ENCODE peak calls at places on chromosome 20, in six cellular contexts. T is tibial artery, X is cardiac muscle cell, E is fibroblast of villous mesenchyme, K is upper lobe of right lung, W is suprapubic skin. O is an unnamed sample.

GRCh38 chr20:39789411-39789810 is 827.3 kb downstream of the DHX35 start:
- DNase-seq in E (no peak), W (no peak), X (no peak), T (no peak), K (no peak), O (no peak)

GRCh38 chr20:3392756-3393155 is 14.7 kb downstream of the DNAAF9 start:
- DNase-seq in E (peak), X (no peak), K (no peak), T (no peak), W (no peak), O (no peak)

GRCh38 chr20:16606468-16606867 is 33.2 kb upstream of the KIF16B start:
- DNase-seq in K (no peak), W (no peak), T (no peak), X (no peak), E (no peak), O (no peak)

GRCh38 chr20:11387189-11387754 is 530.4 kb upstream of the BTBD3 start:
- DNase-seq in K (no peak), W (no peak), E (peak), X (peak), T (no peak), O (peak)

GRCh38 chr20:34110025-34111013 is 1.7 kb downstream of the EIF2S2 start:
- DNase-seq in T (no peak), E (peak), K (no peak), X (peak), W (no peak), O (peak)

GRCh38 chr20:63095718-63096654 is 89.2 kb upstream of the BHLHE23 start:
- DNase-seq in W (peak), X (no peak), T (no peak), E (no peak), K (peak), O (no peak)

GRCh38 chr20:52268184-52268583 is 76.6 kb upstream of the ZFP64 start:
- DNase-seq in K (no peak), E (peak), X (peak), T (no peak), W (no peak), O (peak)

GRCh38 chr20:47236639-47236900 is 119.9 kb downstream of the ZMYND8 start:
- DNase-seq in K (no peak), W (no peak), E (no peak), X (no peak), T (no peak), O (no peak)

GRCh38 chr20:4109587-4109986 is 94.2 kb upstream of the RNF24 start:
- DNase-seq in X (no peak), T (no peak), K (no peak), W (no peak), E (no peak), O (no peak)

GRCh38 chr20:59933849-59934585 is 580 bp upstream of the SYCP2 start:
- DNase-seq in W (peak), T (peak), K (peak), E (peak), X (peak), O (peak)

GRCh38 chr20:35901678-35902544 is 52.4 kb downstream of the SCAND1 start:
- DNase-seq in K (no peak), X (peak), E (peak), W (no peak), T (no peak), O (peak)

GRCh38 chr20:25256226-25256859 is 8.5 kb downstream of the PYGB start:
- DNase-seq in E (peak), K (peak), T (no peak), X (peak), W (no peak), O (peak)

GRCh38 chr20:46004813-46005505 is 3.7 kb upstream of the MMP9 start:
- DNase-seq in E (no peak), W (no peak), T (peak), K (no peak), X (peak), O (no peak)

GRCh38 chr20:63775096-63775978 is 35.8 kb downstream of the SLC2A4RG start:
- DNase-seq in W (peak), T (no peak), K (no peak), E (peak), X (peak), O (peak)

GRCh38 chr20:35618372-35619131 is 2.9 kb downstream of the SPAG4 start:
- DNase-seq in T (no peak), K (no peak), E (peak), W (no peak), X (peak), O (peak)

GRCh38 chr20:20466341-20466879 is 98.5 kb downstream of the INSM1 start:
- DNase-seq in W (no peak), K (no peak), X (peak), T (no peak), E (peak), O (peak)

GRCh38 chr20:57412347-57413029 is 21.3 kb downstream of the RBM38 start:
- DNase-seq in X (no peak), K (no peak), E (no peak), T (no peak), W (no peak), O (no peak)

GRCh38 chr20:46211331-46211722 is 93.2 kb downstream of the CD40 start:
- DNase-seq in E (no peak), K (no peak), W (no peak), X (no peak), T (no peak), O (no peak)

GRCh38 chr20:46215913-46216707 is 92.2 kb downstream of the CDH22 start:
- DNase-seq in X (peak), T (no peak), E (peak), W (no peak), K (no peak), O (peak)

GRCh38 chr20:16397053-16397452 is 176.2 kb downstream of the KIF16B start:
- DNase-seq in W (peak), E (no peak), K (no peak), T (peak), X (peak), O (no peak)

GRCh38 chr20:58511364-58511763 is 3.8 kb downstream of the APCDD1L start:
- DNase-seq in W (no peak), K (no peak), T (no peak), X (peak), E (peak), O (peak)

GRCh38 chr20:61936701-61937131 is 129.0 kb downstream of the TAF4 start:
- DNase-seq in K (peak), X (no peak), W (peak), E (no peak), T (peak), O (no peak)

GRCh38 chr20:21251278-21251677 is 51.9 kb upstream of the XRN2 start:
- DNase-seq in W (no peak), K (no peak), X (peak), E (peak), T (no peak), O (peak)

GRCh38 chr20:58127731-58128130 is 100.7 kb downstream of the ANKRD60 start:
- DNase-seq in T (no peak), X (peak), E (peak), K (peak), W (peak), O (peak)

GRCh38 chr20:64065973-64066341 is 3.0 kb downstream of the TCEA2 start:
- DNase-seq in X (peak), T (no peak), W (no peak), K (no peak), E (peak), O (peak)

GRCh38 chr20:10385850-10386544 is 48.0 kb downstream of the MKKS start:
- DNase-seq in W (no peak), K (no peak), X (peak), E (peak), T (no peak), O (peak)

GRCh38 chr20:52190437-52191131 is 995 bp downstream of the ZFP64 start:
- DNase-seq in T (peak), X (peak), K (no peak), E (peak), W (no peak), O (peak)

GRCh38 chr20:11267131-11267761 is 593.4 kb upstream of the JAG1 start:
- DNase-seq in E (peak), X (peak), K (no peak), W (no peak), T (peak), O (peak)

GRCh38 chr20:4091332-4092135 is 76.2 kb upstream of the RNF24 start:
- DNase-seq in T (no peak), X (peak), E (peak), W (no peak), K (peak), O (peak)

GRCh38 chr20:63138855-63139341 is 77.0 kb downstream of the YTHDF1 start:
- DNase-seq in K (peak), X (peak), W (no peak), T (no peak), E (no peak), O (no peak)

GRCh38 chr20:9359561-9360308 is 154.7 kb upstream of the LAMP5 start:
- DNase-seq in X (peak), W (peak), E (peak), T (peak), K (no peak), O (peak)

GRCh38 chr20:34703573-34704176 is 469 bp upstream of the TP53INP2 start:
- DNase-seq in X (peak), W (peak), K (no peak), E (peak), T (no peak), O (peak)

GRCh38 chr20:63106108-63106764 is 99.5 kb upstream of the BHLHE23 start:
- DNase-seq in K (no peak), E (peak), W (no peak), T (peak), X (peak), O (no peak)

GRCh38 chr20:63884506-63885263 is 10.2 kb upstream of the DNAJC5 start:
- DNase-seq in X (no peak), T (no peak), K (no peak), E (no peak), W (no peak), O (no peak)

GRCh38 chr20:49560186-49560585 is 7.8 kb downstream of the PTGIS start:
- DNase-seq in T (peak), K (no peak), W (no peak), X (no peak), E (no peak), O (no peak)

GRCh38 chr20:6819599-6819998 is 52.1 kb downstream of the BMP2 start:
- DNase-seq in T (no peak), X (peak), E (peak), K (no peak), W (no peak), O (peak)
- TF ChIP-seq CTCF in T (peak), X (peak), E (peak), K (peak), W (no peak), O (peak)

DNA sequence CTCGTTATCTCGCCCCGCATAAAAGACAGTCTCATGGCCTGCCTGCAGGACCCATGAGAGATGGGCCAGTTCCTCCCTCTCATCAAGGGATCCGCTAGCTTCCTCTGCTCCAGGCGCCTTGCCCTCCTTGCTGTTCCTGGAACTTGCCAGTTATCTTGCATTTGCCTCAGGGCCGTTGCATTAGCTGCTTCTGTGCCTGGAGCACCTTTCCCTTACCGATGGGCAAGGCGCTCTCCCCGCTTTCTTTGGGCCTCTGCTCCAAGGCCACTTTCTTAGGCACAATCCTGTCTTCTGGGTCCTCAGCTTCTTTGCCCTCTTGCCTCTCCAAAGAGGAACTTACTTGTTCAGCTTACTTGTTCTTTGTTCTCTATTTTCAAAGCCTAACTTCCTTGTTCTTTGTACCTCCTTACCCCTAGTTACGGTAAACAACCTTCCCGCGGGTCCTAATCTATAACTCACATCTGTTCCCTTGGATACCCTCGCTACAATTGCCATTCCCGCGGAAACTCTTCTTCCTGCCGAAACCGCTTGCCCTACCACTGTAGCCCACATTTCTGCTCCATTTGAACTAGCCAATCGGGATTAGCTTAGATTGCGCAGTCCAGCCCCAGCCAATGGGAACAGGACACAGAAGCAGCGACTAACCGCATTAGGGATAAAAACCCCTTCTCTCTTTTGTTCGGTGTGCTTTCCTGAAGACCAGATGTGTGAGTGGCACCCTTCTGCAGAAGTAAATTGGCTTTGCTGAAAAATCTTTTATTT is 887 bp upstream of the NSFL1C start:
- DNase-seq in X (no peak), T (peak), K (no peak), E (no peak), W (no peak), O (no peak)
- H3K4me3 ChIP-seq in X (no peak), T (peak), K (peak), E (no peak), W (peak), O (no peak)

DNA sequence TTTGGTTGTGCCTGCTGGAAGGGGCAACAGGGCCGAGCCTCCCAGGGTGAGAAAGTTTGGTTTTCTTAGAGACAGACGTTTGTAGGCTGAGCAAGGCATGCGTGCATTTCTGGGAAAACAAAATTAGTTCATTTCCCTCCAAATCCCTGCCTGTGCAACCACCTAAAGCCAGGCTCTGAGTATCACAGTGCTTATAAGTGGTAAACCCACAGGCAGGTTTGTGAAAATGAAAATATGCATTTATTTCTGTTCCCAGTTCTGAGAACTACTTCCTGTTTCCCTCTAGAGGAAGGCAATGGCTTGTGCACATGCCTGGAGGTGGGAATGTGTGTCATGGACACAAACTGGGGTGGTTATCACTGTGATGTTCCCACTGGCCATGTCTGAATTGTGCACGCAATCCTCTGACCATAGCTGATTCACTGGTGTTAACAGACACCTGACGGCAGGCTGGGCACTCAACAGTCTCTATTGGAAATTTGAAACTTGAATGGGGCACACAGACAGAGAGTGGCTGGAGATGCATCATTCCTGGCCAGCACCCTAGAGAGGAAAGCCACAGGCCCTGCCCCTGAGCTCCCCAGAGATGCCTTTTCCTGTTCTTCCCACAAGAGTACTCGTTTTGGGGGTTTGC is 26.3 kb downstream of the FAM110A start:
- DNase-seq in E (no peak), X (no peak), W (no peak), K (no peak), T (no peak), O (peak)
- TF ChIP-seq CTCF in E (no peak), X (no peak), W (no peak), K (no peak), T (no peak), O (peak)

DNA sequence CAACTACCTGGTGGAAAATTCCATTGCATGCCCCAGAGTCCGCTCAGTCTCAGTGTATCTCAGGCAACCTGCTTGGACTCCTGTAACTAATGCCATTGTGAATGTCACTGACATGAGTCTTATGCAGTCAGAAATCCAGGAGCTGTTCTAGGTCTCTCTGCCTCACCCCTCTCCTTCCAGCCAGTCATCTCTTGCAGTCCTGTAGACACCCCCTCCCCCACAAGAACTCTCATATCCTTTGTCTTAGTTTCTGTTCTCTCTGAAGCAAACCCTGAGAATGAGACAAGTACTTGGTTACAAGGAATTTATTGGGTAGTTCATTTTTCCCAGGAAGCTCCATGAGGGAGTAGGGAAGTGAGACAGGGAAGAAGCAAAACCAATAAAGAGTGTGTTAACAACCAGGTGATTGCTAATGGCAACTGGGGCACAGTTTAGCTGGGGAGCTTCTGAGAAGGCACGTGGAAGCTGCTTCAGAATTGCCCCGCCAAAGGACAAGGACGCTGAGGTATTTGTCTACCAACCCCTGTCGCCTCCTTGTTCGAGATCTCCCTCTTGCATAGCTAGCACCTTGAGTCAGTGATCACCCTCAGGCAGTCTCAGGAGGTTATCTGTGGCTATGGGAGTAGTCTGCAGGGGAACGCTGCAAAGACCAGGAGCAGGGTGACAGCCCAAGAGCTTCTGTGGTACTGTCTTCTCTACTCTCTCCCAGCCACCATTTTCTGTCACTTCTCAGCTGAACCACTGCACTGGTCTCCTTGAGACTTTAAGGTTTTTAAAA is 911.4 kb upstream of the FLRT3 start:
- DNase-seq in W (no peak), T (no peak), E (no peak), X (no peak), K (no peak), O (no peak)
- H3K4me3 ChIP-seq in W (no peak), T (no peak), E (no peak), X (no peak), K (no peak), O (no peak)

DNA sequence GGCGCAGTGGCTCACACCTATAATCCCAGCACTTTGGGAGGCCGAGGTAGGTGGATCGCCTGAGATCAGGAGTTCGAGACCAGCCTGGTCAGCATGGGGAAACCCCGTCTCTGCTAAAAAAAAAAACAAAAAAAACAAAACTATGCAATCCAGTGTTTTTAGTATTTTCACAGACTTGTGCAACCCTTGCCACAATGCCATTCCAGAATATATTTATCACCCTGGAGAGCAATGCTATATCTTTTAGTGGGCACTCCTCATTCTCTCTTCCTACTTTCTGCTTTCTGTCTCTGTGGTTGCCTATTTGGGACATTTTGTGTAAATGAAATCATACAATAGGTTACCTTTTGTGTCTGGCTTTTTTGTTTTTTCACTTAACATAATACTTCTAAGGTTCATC is 39.1 kb upstream of the MROH8 start:
- DNase-seq in E (no peak), K (no peak), W (no peak), T (no peak), X (peak), O (peak)
- TF ChIP-seq CTCF in E (no peak), K (no peak), W (no peak), T (no peak), X (no peak), O (no peak)

GRCh38 chr20:41078329-41078728 is 49.7 kb downstream of the TOP1 start:
- DNase-seq in X (peak), E (peak), T (no peak), K (no peak), W (no peak), O (peak)
- H3K4me3 ChIP-seq in X (no peak), E (no peak), T (no peak), K (no peak), W (no peak), O (no peak)

GRCh38 chr20:23152308-23152892 is 66.3 kb upstream of the CD93 start:
- DNase-seq in K (no peak), E (peak), X (peak), T (peak), W (no peak), O (peak)
- TF ChIP-seq CTCF in K (no peak), E (no peak), X (no peak), T (no peak), W (no peak), O (no peak)

DNA sequence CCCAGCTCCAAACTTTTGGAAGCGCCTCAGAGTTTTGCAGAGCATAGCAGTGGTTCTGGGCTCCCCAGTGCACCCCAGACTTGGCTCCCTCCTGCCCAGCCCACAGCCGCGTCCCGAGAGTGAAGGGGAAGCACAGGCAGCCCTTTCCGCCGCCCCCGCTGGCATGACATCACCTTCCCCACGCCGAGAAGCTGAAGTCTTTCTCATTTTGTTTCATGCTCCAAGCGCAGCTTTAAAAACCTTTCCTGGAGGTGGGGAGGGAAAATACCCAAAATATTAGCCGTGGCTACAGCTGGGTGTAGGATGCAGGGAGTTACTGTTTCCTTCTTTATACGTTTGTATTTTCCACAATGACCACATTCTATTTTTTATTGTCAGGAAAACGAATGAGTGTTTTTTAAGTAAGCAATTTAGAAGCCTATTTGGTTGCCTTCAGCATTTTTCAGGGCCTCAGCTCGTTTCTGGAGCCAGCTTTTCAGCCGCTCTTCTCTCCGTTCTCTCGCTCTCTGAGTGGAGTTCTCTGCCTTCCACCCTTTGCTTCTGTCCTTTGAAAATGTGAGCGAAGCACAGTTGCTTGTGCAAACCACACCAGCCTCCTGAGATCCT is 72.8 kb downstream of the SNX5 start:
- DNase-seq in E (peak), X (peak), T (peak), K (peak), W (peak), O (peak)
- H3K4me3 ChIP-seq in E (peak), X (no peak), T (peak), K (peak), W (peak), O (peak)